ENCODE peak calls at places on chromosomes 4 and X, in ten cellular contexts. Y, D, L, K, N, A, S, V, W and J are unnamed samples.

GRCh38 chr4:15848191-15848842 is 70.2 kb downstream of the CD38 start:
- DNase-seq in S (no peak), L (no peak), W (no peak), D (no peak), V (peak; percentile 53), Y (no peak), N (no peak), A (no peak), K (no peak), J (no peak)

GRCh38 chr4:182560358-182560757 is 317.2 kb downstream of the TENM3 start:
- DNase-seq in A (no peak), L (no peak), V (peak; percentile 64), Y (no peak), W (no peak), S (no peak), N (no peak), D (peak; percentile 23), K (no peak), J (no peak)

GRCh38 chr4:57282556-57283310 is 172.5 kb upstream of the IGFBP7 start:
- DNase-seq in N (no peak), V (no peak), K (no peak), W (no peak), A (no peak), D (no peak), L (no peak), S (no peak), Y (no peak), J (no peak)

GRCh38 chr4:170278481-170278880 is 188.7 kb upstream of the AADAT start:
- DNase-seq in N (no peak), S (no peak), D (no peak), L (no peak), Y (no peak), V (no peak), K (no peak), A (no peak), W (no peak), J (no peak)

GRCh38 chr4:128676095-128676494 is 133.4 kb upstream of the JADE1 start:
- DNase-seq in D (no peak), K (no peak), W (no peak), L (no peak), Y (no peak), N (no peak), V (no peak), S (no peak), A (no peak), J (no peak)

GRCh38 chr4:111977419-111977965 is 167.8 kb upstream of the FAM241A start:
- DNase-seq in K (no peak), S (no peak), A (no peak), Y (no peak), N (no peak), L (no peak), D (no peak), V (no peak), W (no peak), J (no peak)

GRCh38 chr4:120209706-120210105 is 143.1 kb upstream of the MAD2L1 start:
- DNase-seq in S (no peak), K (no peak), V (no peak), A (no peak), L (no peak), D (no peak), Y (no peak), W (no peak), N (no peak), J (no peak)

GRCh38 chr4:879730-880079 is 52.4 kb downstream of the GAK start:
- DNase-seq in L (peak; percentile 11), A (no peak), N (no peak), K (no peak), W (no peak), D (no peak), V (peak; percentile 18), S (no peak), Y (no peak), J (no peak)

GRCh38 chr4:54322817-54323417 is 93.8 kb downstream of the PDGFRA start:
- DNase-seq in W (peak; percentile 18), D (peak; percentile 62), A (peak; percentile 55), K (peak; percentile 81), N (peak; percentile 70), Y (peak; percentile 83), V (peak; percentile 80), S (peak; percentile 37), L (no peak), J (peak; percentile 3)

GRCh38 chr4:90127223-90127705 is at the start of gene CCSER1:
- DNase-seq in A (no peak), S (no peak), W (peak; percentile 68), D (peak; percentile 44), N (peak; percentile 91), V (peak; percentile 27), L (no peak), Y (peak; percentile 74), K (peak; percentile 85), J (no peak)

GRCh38 chr4:159946983-159947645 is 844.2 kb downstream of the RAPGEF2 start:
- DNase-seq in D (peak; percentile 50), N (no peak), Y (peak; percentile 72), V (peak; percentile 86), A (peak; percentile 51), S (peak; percentile 6), K (no peak), L (no peak), W (no peak), J (peak; percentile 12)

GRCh38 chrX:6448003-6448402 is 86.9 kb downstream of the VCX3A start:
- DNase-seq in S (no peak), A (no peak), K (peak; percentile 62), W (no peak), Y (no peak), D (no peak), L (no peak), V (no peak), N (no peak), J (no peak)

GRCh38 chr4:900073-900472 is 32.0 kb downstream of the GAK start:
- DNase-seq in A (no peak), K (no peak), Y (no peak), D (no peak), L (no peak), W (no peak), V (no peak), S (no peak), N (no peak), J (no peak)

GRCh38 chr4:21467551-21467950 is 481.0 kb downstream of the KCNIP4 start:
- DNase-seq in Y (no peak), A (no peak), V (no peak), L (no peak), D (no peak), N (no peak), W (no peak), S (no peak), K (no peak), J (no peak)

GRCh38 chr4:136150046-136150445 is 1382.2 kb downstream of the PCDH18 start:
- DNase-seq in A (no peak), N (no peak), Y (no peak), K (no peak), S (no peak), L (no peak), V (no peak), D (no peak), W (no peak), J (no peak)
- TF ChIP-seq CTCF in A (no peak), N (no peak), Y (no peak), K (no peak), S (no peak), L (no peak), V (no peak), D (no peak), W (no peak), J (no peak)

GRCh38 chr4:150584198-150584593 is 2.2 kb downstream of the MAB21L2 start:
- DNase-seq in Y (no peak), W (no peak), A (no peak), S (no peak), V (no peak), D (no peak), N (no peak), L (no peak), K (no peak), J (no peak)
- H3K4me3 ChIP-seq in Y (no peak overlapping the region), W (no peak overlapping the region), A (no peak overlapping the region), S (no peak overlapping the region), V (peak overlapping the region; percentile 75), D (peak overlapping the region; percentile 29), N (no peak overlapping the region), L (no peak overlapping the region), K (no peak overlapping the region), J (peak overlapping the region; percentile 77)

GRCh38 chrX:119684916-119685224 is 8.1 kb downstream of the SEPTIN6 start:
- DNase-seq in L (no peak), W (no peak), K (no peak), A (no peak), D (no peak), Y (no peak), S (no peak), V (no peak), N (no peak), J (no peak)

GRCh38 chrX:119677654-119677981 is 15.3 kb downstream of the SEPTIN6 start:
- DNase-seq in D (no peak), W (no peak), A (no peak), Y (no peak), V (no peak), N (no peak), L (no peak), S (no peak), K (no peak), J (no peak)

GRCh38 chrX:119685225-119686066 is 7.5 kb downstream of the SEPTIN6 start:
- DNase-seq in S (no peak), W (peak; percentile 72), L (no peak), V (no peak), A (peak; percentile 5), D (no peak), Y (no peak), K (no peak), N (peak; percentile 56), J (no peak)

GRCh38 chrX:119686087-119686639 is 6.8 kb downstream of the SEPTIN6 start:
- DNase-seq in Y (peak; percentile 20), A (peak; percentile 21), S (no peak), W (peak; percentile 75), N (no peak), D (peak; percentile 39), V (no peak), L (no peak), K (no peak), J (no peak)

GRCh38 chrX:119682019-119682989 is 10.7 kb downstream of the SEPTIN6 start:
- DNase-seq in S (no peak), D (no peak), V (no peak), L (no peak), Y (no peak), W (peak; percentile 58), N (no peak), K (no peak), A (no peak), J (no peak)
- TF ChIP-seq CTCF in S (no peak), D (no peak), V (no peak), L (no peak), Y (no peak), W (no peak), N (no peak), K (no peak), A (no peak), J (no peak)

DNA sequence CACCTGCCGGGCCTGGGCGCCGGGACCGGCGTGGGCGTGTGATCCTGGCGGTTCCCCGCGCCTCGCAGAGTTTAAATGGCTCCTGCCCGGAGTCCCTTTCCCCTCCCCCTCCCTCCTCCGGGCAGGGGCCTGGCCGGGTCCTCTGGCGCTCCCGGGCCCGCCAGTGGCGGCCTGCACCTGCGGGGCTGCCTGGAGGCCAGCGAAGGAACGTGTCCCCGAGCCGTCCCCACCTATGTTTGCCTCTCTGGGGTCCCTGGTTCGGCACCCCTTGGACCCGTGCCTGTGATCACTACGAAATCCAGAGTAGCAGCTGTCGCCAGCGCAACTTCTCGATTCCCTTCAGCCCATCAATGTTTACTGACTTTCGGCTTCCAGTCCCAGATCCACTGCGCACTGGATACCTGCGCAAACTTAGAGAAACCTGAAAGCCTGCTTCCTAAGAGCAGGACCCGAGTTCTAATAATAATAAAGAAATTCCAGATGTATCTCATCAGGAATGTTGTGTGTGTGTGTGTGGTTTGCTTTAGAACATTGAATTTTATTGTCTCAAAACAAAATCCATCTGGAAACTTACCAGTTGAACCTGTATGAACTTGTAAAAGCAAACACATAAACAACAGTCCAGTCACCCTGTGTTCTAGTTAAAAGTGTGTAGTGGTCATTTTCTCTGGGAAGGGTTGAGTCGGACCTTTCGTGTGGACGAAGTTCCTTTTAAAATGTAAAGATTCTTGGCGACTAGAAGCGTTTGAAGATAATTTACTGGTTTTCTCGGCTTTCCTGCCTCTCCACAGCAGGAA is 808 bp downstream of the SHROOM2 start:
- DNase-seq in A (peak; percentile 67), N (peak; percentile 69), W (no peak), S (no peak), V (no peak), Y (peak; percentile 68), D (peak; percentile 18), L (no peak), K (no peak), J (no peak)
- H3K4me3 ChIP-seq in A (peak overlapping the region; percentile 69), N (peak overlapping the region; percentile 56), W (no peak overlapping the region), S (peak overlapping the region; percentile 58), V (peak overlapping the region; percentile 56), Y (peak overlapping the region; percentile 89), D (peak overlapping the region; percentile 46), L (no peak overlapping the region), K (peak overlapping the region; percentile 54), J (peak overlapping the region; percentile 3)